ENCODE peak calls at places on chromosomes 1 and 21, in four cellular contexts. One of them, this sample, is unnamed.

GRCh38 chr1:70818391-70818790 is 229.2 kb downstream of the PTGER3 start:
- DNase-seq in trophoblast cell: no peak
- DNase-seq in IMR-90: no peak
- DNase-seq in H9: no peak
- DNase-seq in this sample: no peak

GRCh38 chr1:44642925-44643324 is 31.4 kb downstream of the TMEM53 start:
- DNase-seq in H9: no peak
- DNase-seq in trophoblast cell: no peak
- DNase-seq in IMR-90: no peak
- DNase-seq in this sample: no peak

GRCh38 chr21:37712204-37712934 is 203.9 kb downstream of the KCNJ6 start:
- DNase-seq in IMR-90: peak
- DNase-seq in H9: peak
- DNase-seq in trophoblast cell: peak
- DNase-seq in this sample: peak

GRCh38 chr1:75079535-75080290 is 54.5 kb upstream of the LHX8 start:
- DNase-seq in trophoblast cell: peak
- DNase-seq in IMR-90: no peak
- DNase-seq in H9: no peak
- DNase-seq in this sample: no peak

GRCh38 chr1:204673909-204674701 is 11.4 kb downstream of the LRRN2 start:
- DNase-seq in IMR-90: no peak
- DNase-seq in H9: peak
- DNase-seq in trophoblast cell: no peak
- DNase-seq in this sample: no peak

GRCh38 chr1:207670997-207671396 is 26.1 kb downstream of the CR1L start:
- DNase-seq in H9: no peak
- DNase-seq in trophoblast cell: peak
- DNase-seq in IMR-90: no peak
- DNase-seq in this sample: no peak

GRCh38 chr1:45640293-45640692 is 16.4 kb upstream of the CCDC17 start:
- DNase-seq in trophoblast cell: peak
- DNase-seq in IMR-90: peak
- DNase-seq in H9: no peak
- DNase-seq in this sample: no peak

GRCh38 chr1:155093938-155094621 is 15.4 kb downstream of the EFNA3 start:
- DNase-seq in trophoblast cell: peak
- DNase-seq in H9: no peak
- DNase-seq in IMR-90: peak
- DNase-seq in this sample: no peak

GRCh38 chr1:85495556-85495955 is 30.6 kb upstream of the DDAH1 start:
- DNase-seq in H9: no peak
- DNase-seq in trophoblast cell: peak
- DNase-seq in IMR-90: peak
- DNase-seq in this sample: no peak

GRCh38 chr1:31689821-31690220 is 14.0 kb downstream of the COL16A1 start:
- DNase-seq in trophoblast cell: peak
- DNase-seq in H9: no peak
- DNase-seq in IMR-90: peak
- DNase-seq in this sample: no peak

GRCh38 chr1:92759361-92759760 is 25.5 kb downstream of the EVI5 start:
- DNase-seq in H9: no peak
- DNase-seq in trophoblast cell: no peak
- DNase-seq in IMR-90: peak
- DNase-seq in this sample: no peak

GRCh38 chr1:66450043-66450514 is 83.9 kb upstream of the SGIP1 start:
- DNase-seq in trophoblast cell: no peak
- DNase-seq in H9: no peak
- DNase-seq in IMR-90: no peak
- DNase-seq in this sample: no peak

GRCh38 chr21:34592120-34592561 is 22.8 kb downstream of the RCAN1 start:
- DNase-seq in trophoblast cell: no peak
- DNase-seq in H9: no peak
- DNase-seq in IMR-90: peak
- DNase-seq in this sample: no peak

GRCh38 chr1:106584663-106585062 is 471.8 kb upstream of the PRMT6 start:
- DNase-seq in IMR-90: no peak
- DNase-seq in H9: no peak
- DNase-seq in trophoblast cell: no peak
- DNase-seq in this sample: no peak

GRCh38 chr1:211632117-211632807 is 43.2 kb downstream of the NEK2 start:
- DNase-seq in IMR-90: no peak
- DNase-seq in H9: no peak
- DNase-seq in trophoblast cell: no peak
- DNase-seq in this sample: no peak

GRCh38 chr1:24437631-24438396 is 22.2 kb downstream of the NIPAL3 start:
- DNase-seq in IMR-90: peak
- DNase-seq in trophoblast cell: no peak
- DNase-seq in H9: peak
- DNase-seq in this sample: no peak

GRCh38 chr1:38817958-38818705 is 41.4 kb downstream of the RRAGC start:
- DNase-seq in H9: peak
- DNase-seq in trophoblast cell: peak
- DNase-seq in IMR-90: no peak
- DNase-seq in this sample: peak

GRCh38 chr1:8040586-8040985 is 14.5 kb upstream of the ERRFI1 start:
- DNase-seq in trophoblast cell: peak
- DNase-seq in IMR-90: peak
- DNase-seq in H9: no peak
- DNase-seq in this sample: no peak

GRCh38 chr21:45651921-45652320 is 8.4 kb downstream of the PCBP3 start:
- DNase-seq in trophoblast cell: no peak
- DNase-seq in IMR-90: no peak
- DNase-seq in H9: no peak
- DNase-seq in this sample: no peak

GRCh38 chr1:147539122-147539575 is 2.2 kb upstream of the BCL9 start:
- DNase-seq in trophoblast cell: peak
- DNase-seq in IMR-90: peak
- DNase-seq in H9: no peak
- DNase-seq in this sample: peak

GRCh38 chr1:7199077-7199779 is 414.0 kb downstream of the CAMTA1 start:
- DNase-seq in trophoblast cell: no peak
- DNase-seq in H9: peak
- DNase-seq in IMR-90: no peak
- DNase-seq in this sample: no peak

GRCh38 chr21:34545079-34545884 is 33.3 kb upstream of the KCNE1 start:
- DNase-seq in trophoblast cell: peak
- DNase-seq in H9: no peak
- DNase-seq in IMR-90: peak
- DNase-seq in this sample: no peak

DNA sequence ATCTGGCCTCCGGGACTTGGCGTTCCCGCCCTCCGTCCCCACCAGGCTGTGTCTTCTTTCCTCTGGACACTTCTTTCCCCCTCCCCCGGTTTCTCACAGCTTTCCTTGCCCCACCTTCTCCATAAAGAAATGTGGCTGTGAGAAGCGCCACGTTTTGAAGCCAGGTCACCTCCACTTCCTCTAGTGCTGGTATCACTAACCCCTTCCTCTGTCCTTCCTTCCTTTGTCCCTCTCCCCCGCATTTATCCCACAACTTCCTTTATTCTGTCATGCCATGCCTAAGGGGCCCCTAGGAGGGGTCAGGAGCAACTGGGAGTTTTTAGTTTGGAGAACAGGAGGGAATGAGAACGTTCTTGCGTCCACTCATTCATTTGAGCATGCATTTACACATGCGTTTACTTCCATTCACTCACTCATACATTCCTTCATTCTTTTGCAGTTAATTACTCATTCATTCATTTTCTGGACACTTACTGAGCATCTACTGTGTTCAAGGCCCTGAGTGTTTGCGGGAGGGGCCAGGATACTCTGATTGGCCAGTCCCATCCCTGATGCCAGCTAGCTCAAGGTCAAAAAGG is 5.0 kb upstream of the ACOT11 start:
- DNase-seq in trophoblast cell: peak
- DNase-seq in H9: no peak
- DNase-seq in IMR-90: peak
- DNase-seq in this sample: no peak
- H4K91ac ChIP-seq in trophoblast cell: peak
- H4K91ac ChIP-seq in H9: no peak
- H4K91ac ChIP-seq in IMR-90: peak
- H4K91ac ChIP-seq in this sample: peak

GRCh38 chr1:35575401-35575958 is 2.4 kb downstream of the TFAP2E start:
- DNase-seq in trophoblast cell: peak
- DNase-seq in H9: no peak
- DNase-seq in IMR-90: no peak
- DNase-seq in this sample: no peak
- H4K91ac ChIP-seq in trophoblast cell: peak
- H4K91ac ChIP-seq in H9: no peak
- H4K91ac ChIP-seq in IMR-90: no peak
- H4K91ac ChIP-seq in this sample: no peak

DNA sequence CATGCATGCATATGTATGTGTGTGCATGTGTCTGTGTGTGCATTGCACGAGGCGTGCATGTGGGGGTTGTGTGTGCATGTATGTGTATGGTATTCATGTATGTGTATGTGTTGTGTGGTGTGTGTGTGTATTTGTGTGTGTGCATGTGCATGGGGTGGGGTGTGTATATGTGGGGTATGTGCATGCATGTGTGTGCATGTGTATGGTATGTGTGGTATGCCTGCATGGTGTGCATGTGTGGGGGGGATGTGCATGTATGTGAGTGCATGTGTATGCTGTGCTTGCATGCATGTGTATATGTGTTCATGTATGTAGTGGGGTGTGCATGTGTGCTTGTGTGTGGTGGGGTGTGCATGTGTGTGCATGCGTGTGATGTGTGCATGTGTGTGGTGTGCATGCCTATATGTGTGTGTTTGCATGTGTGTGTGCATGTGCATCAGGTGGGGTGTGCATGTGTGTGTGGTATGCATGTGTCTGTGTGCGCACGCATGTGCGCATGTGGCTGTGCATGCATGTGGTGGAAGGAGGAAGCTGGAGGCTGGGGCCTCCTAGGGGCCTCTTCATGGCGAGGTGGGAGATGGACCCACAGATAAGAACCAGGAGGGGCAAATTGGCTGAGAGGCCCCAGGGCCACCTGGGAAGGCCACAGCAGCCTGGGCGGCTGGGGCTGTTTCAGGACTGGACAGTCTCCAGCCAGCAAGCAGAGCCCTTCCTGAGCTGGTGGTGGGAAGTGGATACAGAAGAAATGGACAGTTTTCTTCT is 35.9 kb upstream of the ARF1 start:
- DNase-seq in H9: no peak
- DNase-seq in trophoblast cell: no peak
- DNase-seq in IMR-90: no peak
- DNase-seq in this sample: no peak
- H4K91ac ChIP-seq in H9: no peak
- H4K91ac ChIP-seq in trophoblast cell: no peak
- H4K91ac ChIP-seq in IMR-90: no peak
- H4K91ac ChIP-seq in this sample: peak

GRCh38 chr1:18103788-18104421 is 3.7 kb upstream of the IGSF21 start:
- DNase-seq in H9: no peak
- DNase-seq in trophoblast cell: no peak
- DNase-seq in IMR-90: no peak
- DNase-seq in this sample: no peak
- H4K91ac ChIP-seq in H9: no peak
- H4K91ac ChIP-seq in trophoblast cell: no peak
- H4K91ac ChIP-seq in IMR-90: no peak
- H4K91ac ChIP-seq in this sample: no peak

DNA sequence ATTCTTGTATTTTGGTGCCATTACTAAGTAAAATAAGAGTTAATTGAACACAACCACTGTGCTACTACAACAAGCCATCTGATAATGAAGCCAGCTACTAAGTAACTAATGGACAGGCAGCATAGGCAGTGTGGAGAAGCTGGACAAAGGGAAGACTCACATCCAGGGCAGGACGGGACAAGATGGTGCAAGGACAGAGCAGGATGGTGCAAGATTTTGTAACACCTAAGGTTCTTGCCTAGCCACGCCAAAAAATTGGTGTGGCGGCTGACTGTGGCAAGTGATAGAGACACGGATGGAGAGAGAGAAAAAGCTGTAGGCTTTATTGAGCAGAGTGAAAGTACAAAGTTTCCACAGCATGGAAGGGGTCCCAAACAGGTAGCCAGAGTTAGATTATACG is 114.0 kb upstream of the VANGL1 start:
- DNase-seq in H9: no peak
- DNase-seq in IMR-90: no peak
- DNase-seq in trophoblast cell: peak
- DNase-seq in this sample: no peak
- H4K91ac ChIP-seq in H9: no peak
- H4K91ac ChIP-seq in IMR-90: no peak
- H4K91ac ChIP-seq in trophoblast cell: no peak
- H4K91ac ChIP-seq in this sample: no peak

DNA sequence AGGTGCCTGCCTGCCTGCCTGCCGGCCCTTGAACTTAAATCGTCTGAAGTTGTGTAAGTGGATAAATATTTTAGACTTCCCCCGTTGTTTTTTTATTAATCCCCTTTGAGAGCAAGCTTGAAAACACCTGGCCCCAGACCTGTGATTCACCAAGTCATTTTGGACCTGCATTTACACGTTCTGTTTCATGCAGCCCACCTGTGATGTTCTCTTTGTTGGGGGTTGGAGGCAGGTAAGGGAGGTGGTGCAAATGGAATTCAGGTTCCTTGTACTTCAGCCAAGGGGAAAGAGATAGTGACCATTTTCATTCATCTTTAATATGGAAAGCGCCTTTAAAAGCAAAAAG is 1.2 kb downstream of the SLC37A1 start:
- DNase-seq in IMR-90: no peak
- DNase-seq in trophoblast cell: no peak
- DNase-seq in H9: no peak
- DNase-seq in this sample: no peak
- H4K91ac ChIP-seq in IMR-90: no peak
- H4K91ac ChIP-seq in trophoblast cell: peak
- H4K91ac ChIP-seq in H9: no peak
- H4K91ac ChIP-seq in this sample: no peak

GRCh38 chr1:17462677-17463076 is 23.2 kb upstream of the RCC2 start:
- DNase-seq in H9: no peak
- DNase-seq in trophoblast cell: no peak
- DNase-seq in IMR-90: no peak
- DNase-seq in this sample: no peak
- H4K91ac ChIP-seq in H9: no peak
- H4K91ac ChIP-seq in trophoblast cell: no peak
- H4K91ac ChIP-seq in IMR-90: no peak
- H4K91ac ChIP-seq in this sample: no peak

GRCh38 chr1:248904437-248905216 is 1.4 kb upstream of the PGBD2 start:
- DNase-seq in H9: no peak
- DNase-seq in trophoblast cell: no peak
- DNase-seq in IMR-90: no peak
- DNase-seq in this sample: no peak

GRCh38 chr1:248905949-248906740 is at the start of gene PGBD2:
- DNase-seq in H9: peak
- DNase-seq in IMR-90: peak
- DNase-seq in trophoblast cell: peak
- DNase-seq in this sample: peak

GRCh38 chr1:248901578-248901977 is 4.5 kb upstream of the PGBD2 start:
- DNase-seq in H9: no peak
- DNase-seq in IMR-90: no peak
- DNase-seq in trophoblast cell: no peak
- DNase-seq in this sample: no peak

GRCh38 chr1:248906741-248907661 is 966 bp downstream of the PGBD2 start:
- DNase-seq in trophoblast cell: peak
- DNase-seq in H9: no peak
- DNase-seq in IMR-90: peak
- DNase-seq in this sample: peak

GRCh38 chr1:248905662-248905948 is 430 bp upstream of the PGBD2 start:
- DNase-seq in H9: no peak
- DNase-seq in IMR-90: no peak
- DNase-seq in trophoblast cell: no peak
- DNase-seq in this sample: no peak
- H4K91ac ChIP-seq in H9: no peak
- H4K91ac ChIP-seq in IMR-90: peak
- H4K91ac ChIP-seq in trophoblast cell: peak
- H4K91ac ChIP-seq in this sample: no peak